ENCODE peak calls at places on chromosomes 7 and 10, in seven cellular contexts. One of them, this sample, is unnamed.

GRCh38 chr7:6448943-6449543 is 1.3 kb upstream of the DAGLB start:
- DNase-seq in fibroblast of mammary gland: no peak
- DNase-seq in bronchial epithelial cell: no peak
- DNase-seq in left ventricle myocardium inferior: no peak
- DNase-seq in neural progenitor cell: no peak
- DNase-seq in AG04450: no peak
- DNase-seq in lower lobe of right lung: peak; percentile 42
- DNase-seq in this sample: no peak

GRCh38 chr10:3803884-3804741 is 19.1 kb upstream of the KLF6 start:
- DNase-seq in fibroblast of mammary gland: peak; percentile 34
- DNase-seq in bronchial epithelial cell: no peak
- DNase-seq in left ventricle myocardium inferior: no peak
- DNase-seq in neural progenitor cell: no peak
- DNase-seq in AG04450: no peak
- DNase-seq in lower lobe of right lung: no peak
- DNase-seq in this sample: no peak

GRCh38 chr7:156778201-156778600 is 114.8 kb downstream of the LMBR1 start:
- DNase-seq in fibroblast of mammary gland: no peak
- DNase-seq in bronchial epithelial cell: no peak
- DNase-seq in left ventricle myocardium inferior: no peak
- DNase-seq in neural progenitor cell: no peak
- DNase-seq in AG04450: no peak
- DNase-seq in lower lobe of right lung: no peak
- DNase-seq in this sample: no peak

GRCh38 chr7:90298145-90299038 is 22.7 kb downstream of the FAM237B start:
- DNase-seq in fibroblast of mammary gland: peak; percentile 85
- DNase-seq in bronchial epithelial cell: peak; percentile 83
- DNase-seq in left ventricle myocardium inferior: no peak
- DNase-seq in neural progenitor cell: peak; percentile 59
- DNase-seq in AG04450: peak; percentile 24
- DNase-seq in lower lobe of right lung: no peak
- DNase-seq in this sample: peak; percentile 89

GRCh38 chr7:134315679-134316538 is 821 bp downstream of the SLC35B4 start:
- DNase-seq in fibroblast of mammary gland: peak; percentile 45
- DNase-seq in bronchial epithelial cell: peak; percentile 12
- DNase-seq in left ventricle myocardium inferior: no peak
- DNase-seq in neural progenitor cell: no peak
- DNase-seq in AG04450: no peak
- DNase-seq in lower lobe of right lung: no peak
- DNase-seq in this sample: peak; percentile 40

GRCh38 chr10:6034371-6034770 is 27.8 kb downstream of the IL2RA start:
- DNase-seq in fibroblast of mammary gland: no peak
- DNase-seq in bronchial epithelial cell: no peak
- DNase-seq in left ventricle myocardium inferior: no peak
- DNase-seq in neural progenitor cell: no peak
- DNase-seq in AG04450: no peak
- DNase-seq in lower lobe of right lung: no peak
- DNase-seq in this sample: no peak

GRCh38 chr10:88232978-88233537 is 350.1 kb downstream of the RNLS start:
- DNase-seq in fibroblast of mammary gland: no peak
- DNase-seq in bronchial epithelial cell: no peak
- DNase-seq in left ventricle myocardium inferior: no peak
- DNase-seq in neural progenitor cell: peak; percentile 60
- DNase-seq in AG04450: no peak
- DNase-seq in lower lobe of right lung: no peak
- DNase-seq in this sample: no peak

GRCh38 chr7:152866791-152867481 is 107.4 kb downstream of the ACTR3B start:
- DNase-seq in fibroblast of mammary gland: no peak
- DNase-seq in bronchial epithelial cell: no peak
- DNase-seq in left ventricle myocardium inferior: no peak
- DNase-seq in neural progenitor cell: no peak
- DNase-seq in AG04450: no peak
- DNase-seq in lower lobe of right lung: no peak
- DNase-seq in this sample: no peak

GRCh38 chr10:89209718-89210117 is 2.6 kb upstream of the CH25H start:
- DNase-seq in fibroblast of mammary gland: no peak
- DNase-seq in bronchial epithelial cell: no peak
- DNase-seq in left ventricle myocardium inferior: no peak
- DNase-seq in neural progenitor cell: no peak
- DNase-seq in AG04450: no peak
- DNase-seq in lower lobe of right lung: no peak
- DNase-seq in this sample: no peak

GRCh38 chr7:2938514-2939192 is 94.5 kb upstream of the GNA12 start:
- DNase-seq in fibroblast of mammary gland: no peak
- DNase-seq in bronchial epithelial cell: no peak
- DNase-seq in left ventricle myocardium inferior: no peak
- DNase-seq in neural progenitor cell: peak; percentile 32
- DNase-seq in AG04450: no peak
- DNase-seq in lower lobe of right lung: peak; percentile 37
- DNase-seq in this sample: no peak

GRCh38 chr10:46286991-46287693 is at the start of gene ANTXRL:
- DNase-seq in fibroblast of mammary gland: no peak
- DNase-seq in bronchial epithelial cell: no peak
- DNase-seq in left ventricle myocardium inferior: no peak
- DNase-seq in neural progenitor cell: no peak
- DNase-seq in AG04450: no peak
- DNase-seq in lower lobe of right lung: no peak
- DNase-seq in this sample: no peak

GRCh38 chr10:14302035-14302434 is 28.7 kb downstream of the FRMD4A start:
- DNase-seq in fibroblast of mammary gland: peak; percentile 14
- DNase-seq in bronchial epithelial cell: peak; percentile 18
- DNase-seq in left ventricle myocardium inferior: no peak
- DNase-seq in neural progenitor cell: peak; percentile 20
- DNase-seq in AG04450: peak; percentile 6
- DNase-seq in lower lobe of right lung: no peak
- DNase-seq in this sample: peak; percentile 33

GRCh38 chr7:22008683-22009082 is 63.0 kb upstream of the CDCA7L start:
- DNase-seq in fibroblast of mammary gland: no peak
- DNase-seq in bronchial epithelial cell: no peak
- DNase-seq in left ventricle myocardium inferior: no peak
- DNase-seq in neural progenitor cell: no peak
- DNase-seq in AG04450: no peak
- DNase-seq in lower lobe of right lung: no peak
- DNase-seq in this sample: no peak

GRCh38 chr10:58180633-58181032 is 87.1 kb downstream of the IPMK start:
- DNase-seq in fibroblast of mammary gland: no peak
- DNase-seq in bronchial epithelial cell: peak; percentile 69
- DNase-seq in left ventricle myocardium inferior: no peak
- DNase-seq in neural progenitor cell: no peak
- DNase-seq in AG04450: no peak
- DNase-seq in lower lobe of right lung: no peak
- DNase-seq in this sample: no peak

GRCh38 chr10:26334932-26335573 is 103.1 kb upstream of the APBB1IP start:
- DNase-seq in fibroblast of mammary gland: peak; percentile 68
- DNase-seq in bronchial epithelial cell: peak; percentile 57
- DNase-seq in left ventricle myocardium inferior: peak; percentile 20
- DNase-seq in neural progenitor cell: peak; percentile 81
- DNase-seq in AG04450: no peak
- DNase-seq in lower lobe of right lung: peak; percentile 52
- DNase-seq in this sample: peak; percentile 82

GRCh38 chr7:134530460-134530859 is 3.1 kb downstream of the AKR1B10 start:
- DNase-seq in fibroblast of mammary gland: no peak
- DNase-seq in bronchial epithelial cell: no peak
- DNase-seq in left ventricle myocardium inferior: no peak
- DNase-seq in neural progenitor cell: no peak
- DNase-seq in AG04450: no peak
- DNase-seq in lower lobe of right lung: no peak
- DNase-seq in this sample: no peak

GRCh38 chr10:72108811-72109618 is 20.7 kb upstream of the SPOCK2 start:
- DNase-seq in fibroblast of mammary gland: no peak
- DNase-seq in bronchial epithelial cell: peak; percentile 51
- DNase-seq in left ventricle myocardium inferior: no peak
- DNase-seq in neural progenitor cell: peak; percentile 14
- DNase-seq in AG04450: no peak
- DNase-seq in lower lobe of right lung: no peak
- DNase-seq in this sample: peak; percentile 33

GRCh38 chr10:5446390-5446926 is 34.1 kb downstream of the NET1 start:
- DNase-seq in fibroblast of mammary gland: peak; percentile 73
- DNase-seq in bronchial epithelial cell: peak; percentile 94
- DNase-seq in left ventricle myocardium inferior: peak; percentile 92
- DNase-seq in neural progenitor cell: peak; percentile 97
- DNase-seq in AG04450: peak; percentile 54
- DNase-seq in lower lobe of right lung: peak; percentile 96
- DNase-seq in this sample: peak; percentile 89

GRCh38 chr10:112115781-112116385 is 67.7 kb downstream of the GPAM start:
- DNase-seq in fibroblast of mammary gland: peak; percentile 28
- DNase-seq in bronchial epithelial cell: peak; percentile 13
- DNase-seq in left ventricle myocardium inferior: no peak
- DNase-seq in neural progenitor cell: peak; percentile 60
- DNase-seq in AG04450: no peak
- DNase-seq in lower lobe of right lung: no peak
- DNase-seq in this sample: peak; percentile 29

GRCh38 chr10:29517352-29517923 is 117.3 kb downstream of the SVIL start:
- DNase-seq in fibroblast of mammary gland: peak; percentile 41
- DNase-seq in bronchial epithelial cell: no peak
- DNase-seq in left ventricle myocardium inferior: no peak
- DNase-seq in neural progenitor cell: peak; percentile 79
- DNase-seq in AG04450: no peak
- DNase-seq in lower lobe of right lung: no peak
- DNase-seq in this sample: peak; percentile 36

GRCh38 chr7:46525876-46526275 is 604.8 kb upstream of the IGFBP3 start:
- DNase-seq in fibroblast of mammary gland: no peak
- DNase-seq in bronchial epithelial cell: peak; percentile 28
- DNase-seq in left ventricle myocardium inferior: no peak
- DNase-seq in neural progenitor cell: no peak
- DNase-seq in AG04450: no peak
- DNase-seq in lower lobe of right lung: no peak
- DNase-seq in this sample: no peak

GRCh38 chr7:106099539-106099938 is 12.6 kb downstream of the SYPL1 start:
- DNase-seq in fibroblast of mammary gland: no peak
- DNase-seq in bronchial epithelial cell: no peak
- DNase-seq in left ventricle myocardium inferior: no peak
- DNase-seq in neural progenitor cell: no peak
- DNase-seq in AG04450: no peak
- DNase-seq in lower lobe of right lung: no peak
- DNase-seq in this sample: no peak

GRCh38 chr10:34109952-34110702 is 705.0 kb downstream of the PARD3 start:
- DNase-seq in fibroblast of mammary gland: peak; percentile 98
- DNase-seq in bronchial epithelial cell: peak; percentile 98
- DNase-seq in left ventricle myocardium inferior: no peak
- DNase-seq in neural progenitor cell: peak; percentile 20
- DNase-seq in AG04450: peak; percentile 24
- DNase-seq in lower lobe of right lung: no peak
- DNase-seq in this sample: peak; percentile 41

GRCh38 chr10:35887686-35888085 is 245.6 kb upstream of the FZD8 start:
- DNase-seq in fibroblast of mammary gland: no peak
- DNase-seq in bronchial epithelial cell: peak; percentile 94
- DNase-seq in left ventricle myocardium inferior: no peak
- DNase-seq in neural progenitor cell: no peak
- DNase-seq in AG04450: no peak
- DNase-seq in lower lobe of right lung: no peak
- DNase-seq in this sample: no peak

GRCh38 chr10:35884657-35885071 is 242.6 kb upstream of the FZD8 start:
- DNase-seq in fibroblast of mammary gland: no peak
- DNase-seq in bronchial epithelial cell: no peak
- DNase-seq in left ventricle myocardium inferior: no peak
- DNase-seq in neural progenitor cell: peak; percentile 68
- DNase-seq in AG04450: no peak
- DNase-seq in lower lobe of right lung: no peak
- DNase-seq in this sample: no peak

GRCh38 chr10:35881320-35881719 is 239.2 kb upstream of the FZD8 start:
- DNase-seq in fibroblast of mammary gland: no peak
- DNase-seq in bronchial epithelial cell: no peak
- DNase-seq in left ventricle myocardium inferior: no peak
- DNase-seq in neural progenitor cell: no peak
- DNase-seq in AG04450: no peak
- DNase-seq in lower lobe of right lung: no peak
- DNase-seq in this sample: no peak

GRCh38 chr10:35885076-35885475 is 243.0 kb upstream of the FZD8 start:
- DNase-seq in fibroblast of mammary gland: no peak
- DNase-seq in bronchial epithelial cell: no peak
- DNase-seq in left ventricle myocardium inferior: no peak
- DNase-seq in neural progenitor cell: peak; percentile 32
- DNase-seq in AG04450: no peak
- DNase-seq in lower lobe of right lung: no peak
- DNase-seq in this sample: no peak

GRCh38 chr10:35882422-35883150 is 240.5 kb upstream of the FZD8 start:
- DNase-seq in fibroblast of mammary gland: no peak
- DNase-seq in bronchial epithelial cell: no peak
- DNase-seq in left ventricle myocardium inferior: no peak
- DNase-seq in neural progenitor cell: peak; percentile 59
- DNase-seq in AG04450: no peak
- DNase-seq in lower lobe of right lung: no peak
- DNase-seq in this sample: no peak
- TF ChIP-seq CTCF in fibroblast of mammary gland: no peak
- TF ChIP-seq CTCF in bronchial epithelial cell: no peak
- TF ChIP-seq CTCF in left ventricle myocardium inferior: no peak
- TF ChIP-seq CTCF in neural progenitor cell: peak; percentile 46
- TF ChIP-seq CTCF in AG04450: no peak
- TF ChIP-seq CTCF in lower lobe of right lung: no peak
- TF ChIP-seq CTCF in this sample: no peak

GRCh38 chr10:129033354-129033729 is 433.7 kb upstream of the MGMT start:
- DNase-seq in fibroblast of mammary gland: no peak
- DNase-seq in bronchial epithelial cell: no peak
- DNase-seq in left ventricle myocardium inferior: no peak
- DNase-seq in neural progenitor cell: no peak
- DNase-seq in AG04450: no peak
- DNase-seq in lower lobe of right lung: no peak
- DNase-seq in this sample: no peak
- H3K4me3 ChIP-seq in fibroblast of mammary gland: no peak overlapping the region
- H3K4me3 ChIP-seq in bronchial epithelial cell: no peak overlapping the region
- H3K4me3 ChIP-seq in left ventricle myocardium inferior: no peak overlapping the region
- H3K4me3 ChIP-seq in neural progenitor cell: no peak overlapping the region
- H3K4me3 ChIP-seq in AG04450: no peak overlapping the region
- H3K4me3 ChIP-seq in lower lobe of right lung: no peak overlapping the region
- H3K4me3 ChIP-seq in this sample: no peak overlapping the region

DNA sequence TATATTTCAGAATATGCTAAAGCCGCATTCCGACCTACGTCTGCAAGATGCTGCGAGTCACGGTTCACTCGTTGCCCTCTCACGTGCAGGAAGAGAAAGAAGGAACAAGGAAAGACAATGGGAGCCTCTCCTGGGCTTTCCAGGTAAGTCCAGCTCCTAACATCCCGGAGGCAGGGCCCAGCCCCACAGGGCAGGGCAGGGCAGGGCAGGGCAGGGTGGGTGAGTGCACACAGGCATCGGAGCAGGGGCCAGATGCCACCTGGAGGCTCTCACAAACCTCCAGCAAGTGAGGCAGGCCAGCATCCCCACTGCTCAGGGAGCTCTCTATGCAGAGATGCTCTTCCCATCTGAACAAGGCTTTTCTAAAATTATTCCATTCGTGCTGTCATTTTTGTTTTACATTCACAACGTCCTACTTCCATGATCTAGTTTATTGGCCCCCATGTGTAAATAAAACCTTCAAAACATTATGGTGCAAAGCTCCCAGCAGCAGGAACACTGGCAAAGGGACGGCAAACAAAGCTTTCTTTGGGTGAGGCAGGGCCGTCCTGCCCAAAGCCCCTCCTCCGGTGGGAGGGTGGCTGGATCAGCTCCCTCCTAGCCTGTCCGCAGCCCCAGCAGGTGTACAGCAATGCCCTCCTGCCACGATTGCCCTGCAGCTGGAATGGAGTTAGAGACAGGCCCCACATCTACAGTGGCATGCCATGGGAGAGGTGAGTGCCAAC is 50.6 kb downstream of the VOPP1 start:
- DNase-seq in fibroblast of mammary gland: no peak
- DNase-seq in bronchial epithelial cell: no peak
- DNase-seq in left ventricle myocardium inferior: no peak
- DNase-seq in neural progenitor cell: no peak
- DNase-seq in AG04450: no peak
- DNase-seq in lower lobe of right lung: no peak
- DNase-seq in this sample: no peak
- TF ChIP-seq CTCF in fibroblast of mammary gland: no peak
- TF ChIP-seq CTCF in bronchial epithelial cell: no peak
- TF ChIP-seq CTCF in left ventricle myocardium inferior: no peak
- TF ChIP-seq CTCF in neural progenitor cell: no peak
- TF ChIP-seq CTCF in AG04450: no peak
- TF ChIP-seq CTCF in lower lobe of right lung: no peak
- TF ChIP-seq CTCF in this sample: no peak

GRCh38 chr7:159310457-159311171 is 165.9 kb upstream of the VIPR2 start:
- DNase-seq in fibroblast of mammary gland: no peak
- DNase-seq in bronchial epithelial cell: peak; percentile 63
- DNase-seq in left ventricle myocardium inferior: no peak
- DNase-seq in neural progenitor cell: no peak
- DNase-seq in AG04450: no peak
- DNase-seq in lower lobe of right lung: no peak
- DNase-seq in this sample: no peak
- H3K4me3 ChIP-seq in fibroblast of mammary gland: no peak overlapping the region
- H3K4me3 ChIP-seq in bronchial epithelial cell: no peak overlapping the region
- H3K4me3 ChIP-seq in left ventricle myocardium inferior: no peak overlapping the region
- H3K4me3 ChIP-seq in neural progenitor cell: no peak overlapping the region
- H3K4me3 ChIP-seq in AG04450: no peak overlapping the region
- H3K4me3 ChIP-seq in lower lobe of right lung: no peak overlapping the region
- H3K4me3 ChIP-seq in this sample: no peak overlapping the region